ENCODE peak calls at places on chromosomes 1 and 21, in ten cellular contexts. K, V, G, U, W, B, S, F, C and Z are unnamed samples.

GRCh38 chr21:20996421-20997307 is 1.5 kb upstream of the NCAM2 start:
- DNase-seq in V (no peak), C (no peak), F (no peak), G (no peak), K (no peak), B (peak), S (peak), U (peak), W (peak), Z (no peak)

GRCh38 chr1:244322791-244323521 is 128.8 kb downstream of the ADSS2 start:
- DNase-seq in S (peak), C (peak), W (peak), V (peak), K (no peak), G (peak), B (peak), U (peak), F (peak), Z (peak)

GRCh38 chr1:235207202-235207565 is 46.1 kb upstream of the RBM34 start:
- DNase-seq in C (no peak), V (no peak), B (no peak), W (no peak), G (no peak), U (peak), S (peak), K (no peak), F (no peak), Z (no peak)

GRCh38 chr1:21936366-21937031 is 611 bp downstream of the HSPG2 start:
- DNase-seq in U (no peak), B (no peak), W (no peak), V (peak), C (no peak), K (peak), G (peak), S (no peak), F (no peak), Z (no peak)

GRCh38 chr1:164611754-164612642 is 53.0 kb downstream of the PBX1 start:
- DNase-seq in F (peak), U (peak), B (peak), V (peak), G (no peak), C (peak), K (no peak), W (peak), S (peak), Z (peak)

GRCh38 chr1:37092937-37093336 is 58.6 kb upstream of the GRIK3 start:
- DNase-seq in U (no peak), C (no peak), F (no peak), G (no peak), V (no peak), W (no peak), B (no peak), K (no peak), S (no peak), Z (no peak)

GRCh38 chr1:23101101-23101827 is 67.4 kb downstream of the LUZP1 start:
- DNase-seq in S (peak), K (no peak), B (no peak), V (no peak), C (no peak), G (no peak), U (no peak), F (no peak), W (no peak), Z (no peak)

GRCh38 chr1:5965586-5966131 is 26.6 kb downstream of the NPHP4 start:
- DNase-seq in G (no peak), V (no peak), S (no peak), K (no peak), C (no peak), F (no peak), B (no peak), U (no peak), W (no peak), Z (no peak)

GRCh38 chr1:156537027-156537426 is 35.3 kb downstream of the IQGAP3 start:
- DNase-seq in S (no peak), W (no peak), C (no peak), U (no peak), K (no peak), F (no peak), V (no peak), B (no peak), G (no peak), Z (no peak)

GRCh38 chr1:7954683-7955082 is 6.8 kb upstream of the PARK7 start:
- DNase-seq in S (no peak), B (no peak), W (no peak), G (peak), U (no peak), C (peak), V (no peak), K (no peak), F (no peak), Z (no peak)

GRCh38 chr1:206923009-206923960 is 1.5 kb upstream of the FCMR start:
- DNase-seq in F (no peak), B (no peak), W (no peak), V (no peak), S (no peak), G (peak), U (no peak), C (no peak), K (peak), Z (no peak)

GRCh38 chr1:231636157-231636556 is 9.6 kb downstream of the DISC1 start:
- DNase-seq in U (peak), V (no peak), F (no peak), S (peak), W (peak), K (no peak), G (peak), C (peak), B (peak), Z (no peak)

GRCh38 chr1:94068096-94068830 is 52.7 kb downstream of the ABCA4 start:
- DNase-seq in V (peak), F (no peak), C (peak), K (no peak), G (no peak), S (no peak), W (peak), B (peak), U (peak), Z (peak)

GRCh38 chr1:67674260-67675011 is 10.6 kb upstream of the GADD45A start:
- DNase-seq in U (peak), K (peak), S (no peak), F (peak), C (peak), V (no peak), W (peak), B (no peak), G (no peak), Z (no peak)

GRCh38 chr1:226814751-226815496 is 55.5 kb upstream of the PSEN2 start:
- DNase-seq in V (peak), K (peak), W (peak), G (no peak), S (peak), B (peak), U (peak), F (peak), C (peak), Z (peak)

GRCh38 chr1:40877681-40878080 is 15.5 kb upstream of the CITED4 start:
- DNase-seq in W (no peak), S (peak), G (peak), K (peak), C (peak), B (peak), V (peak), U (peak), F (peak), Z (peak)

GRCh38 chr1:42165511-42166210 is 1.1 kb upstream of the GUCA2A start:
- DNase-seq in V (peak), U (peak), W (peak), F (peak), G (no peak), B (peak), S (peak), K (no peak), C (peak), Z (peak)

GRCh38 chr21:23977971-23978370 is 1629.3 kb downstream of the MRPL39 start:
- DNase-seq in S (peak), F (no peak), C (no peak), K (no peak), V (no peak), U (peak), B (peak), G (peak), W (no peak), Z (no peak)

GRCh38 chr1:58748625-58749198 is 35.1 kb downstream of the JUN start:
- DNase-seq in U (no peak), C (no peak), B (no peak), W (no peak), V (no peak), K (no peak), F (no peak), S (no peak), G (no peak), Z (no peak)

GRCh38 chr1:241775021-241775420 is 73.0 kb upstream of the EXO1 start:
- DNase-seq in G (no peak), B (no peak), U (no peak), S (no peak), C (no peak), K (no peak), W (no peak), F (no peak), V (no peak), Z (no peak)

GRCh38 chr1:244097523-244098390 is 46.7 kb downstream of the ZBTB18 start:
- DNase-seq in C (no peak), F (no peak), B (no peak), U (no peak), V (no peak), G (no peak), W (no peak), K (no peak), S (peak), Z (no peak)

GRCh38 chr1:15426492-15427279 is 11.6 kb upstream of the CTRC start:
- DNase-seq in G (peak), B (peak), W (peak), F (no peak), S (peak), C (no peak), K (peak), U (no peak), V (no peak), Z (no peak)

GRCh38 chr1:116990612-116991151 is 10.9 kb upstream of the CD101 start:
- DNase-seq in K (peak), B (peak), V (peak), C (peak), W (no peak), U (peak), G (peak), F (peak), S (peak), Z (no peak)

GRCh38 chr1:25922633-25923567 is 16.7 kb upstream of the STMN1 start:
- DNase-seq in U (peak), B (no peak), S (no peak), F (no peak), W (peak), V (peak), C (peak), G (peak), K (peak), Z (peak)

GRCh38 chr1:166258017-166258416 is 91.2 kb upstream of the FAM78B start:
- DNase-seq in W (no peak), K (no peak), S (no peak), F (no peak), C (no peak), U (no peak), G (peak), V (no peak), B (no peak), Z (no peak)

GRCh38 chr1:32992489-32993214 is 28.0 kb upstream of the RNF19B start:
- DNase-seq in S (peak), F (peak), B (peak), U (peak), V (peak), G (peak), W (peak), K (peak), C (peak), Z (peak)

GRCh38 chr1:79353224-79353623 is 346.7 kb upstream of the ADGRL4 start:
- DNase-seq in W (peak), B (peak), G (peak), F (no peak), U (peak), V (peak), C (peak), K (no peak), S (no peak), Z (peak)
- TF ChIP-seq CTCF in W (peak), B (peak), G (peak), F (no peak), U (peak), V (no peak), C (peak), K (peak), S (peak), Z (peak)

GRCh38 chr1:63010898-63011660 is 227.1 kb downstream of the ATG4C start:
- DNase-seq in V (no peak), B (peak), W (no peak), K (no peak), G (no peak), U (peak), F (no peak), C (no peak), S (no peak), Z (no peak)
- TF ChIP-seq CTCF in V (no peak), B (no peak), W (no peak), K (no peak), G (no peak), U (no peak), F (no peak), C (no peak), S (no peak), Z (no peak)

DNA sequence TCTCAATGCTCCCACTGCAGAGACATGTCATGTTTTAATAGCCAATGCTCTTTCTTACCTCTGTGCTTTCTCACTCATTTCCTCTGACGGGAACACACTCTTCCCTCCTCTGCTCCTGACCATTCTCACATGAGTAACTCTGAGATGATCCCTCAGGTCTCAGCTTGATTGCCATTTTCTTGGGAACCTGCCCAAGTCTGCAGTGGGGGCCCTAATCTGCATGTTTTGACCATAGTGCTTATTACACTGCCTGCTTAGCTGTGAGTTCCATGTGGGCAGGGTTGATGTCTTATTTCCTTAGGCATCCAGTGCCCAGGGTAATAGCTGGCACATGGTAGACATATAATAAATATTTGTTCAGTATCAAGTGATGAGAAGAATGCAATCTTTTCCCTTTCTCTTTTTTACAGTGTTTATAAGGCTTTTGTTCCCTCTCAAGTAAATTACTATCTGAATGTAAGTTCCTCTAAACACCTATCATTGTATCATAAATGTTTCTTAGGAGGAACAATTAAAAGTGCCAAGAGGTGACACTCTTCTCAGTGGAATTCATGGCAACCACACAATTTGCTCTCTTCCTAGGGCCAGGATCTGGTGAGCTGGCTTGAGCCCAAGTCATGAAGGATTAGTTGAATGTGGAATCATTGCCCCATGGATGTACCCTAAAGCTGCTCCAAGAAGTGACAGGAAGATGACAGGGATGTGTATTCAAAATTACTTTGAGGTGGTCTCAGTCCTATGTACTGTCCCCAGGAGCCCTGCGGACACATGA is 485.4 kb upstream of the USP24 start:
- DNase-seq in G (no peak), U (no peak), F (no peak), C (no peak), W (no peak), K (no peak), S (peak), B (no peak), V (no peak), Z (no peak)
- TF ChIP-seq CTCF in G (no peak), U (no peak), F (no peak), C (no peak), W (no peak), K (no peak), S (no peak), B (no peak), V (no peak), Z (no peak)

DNA sequence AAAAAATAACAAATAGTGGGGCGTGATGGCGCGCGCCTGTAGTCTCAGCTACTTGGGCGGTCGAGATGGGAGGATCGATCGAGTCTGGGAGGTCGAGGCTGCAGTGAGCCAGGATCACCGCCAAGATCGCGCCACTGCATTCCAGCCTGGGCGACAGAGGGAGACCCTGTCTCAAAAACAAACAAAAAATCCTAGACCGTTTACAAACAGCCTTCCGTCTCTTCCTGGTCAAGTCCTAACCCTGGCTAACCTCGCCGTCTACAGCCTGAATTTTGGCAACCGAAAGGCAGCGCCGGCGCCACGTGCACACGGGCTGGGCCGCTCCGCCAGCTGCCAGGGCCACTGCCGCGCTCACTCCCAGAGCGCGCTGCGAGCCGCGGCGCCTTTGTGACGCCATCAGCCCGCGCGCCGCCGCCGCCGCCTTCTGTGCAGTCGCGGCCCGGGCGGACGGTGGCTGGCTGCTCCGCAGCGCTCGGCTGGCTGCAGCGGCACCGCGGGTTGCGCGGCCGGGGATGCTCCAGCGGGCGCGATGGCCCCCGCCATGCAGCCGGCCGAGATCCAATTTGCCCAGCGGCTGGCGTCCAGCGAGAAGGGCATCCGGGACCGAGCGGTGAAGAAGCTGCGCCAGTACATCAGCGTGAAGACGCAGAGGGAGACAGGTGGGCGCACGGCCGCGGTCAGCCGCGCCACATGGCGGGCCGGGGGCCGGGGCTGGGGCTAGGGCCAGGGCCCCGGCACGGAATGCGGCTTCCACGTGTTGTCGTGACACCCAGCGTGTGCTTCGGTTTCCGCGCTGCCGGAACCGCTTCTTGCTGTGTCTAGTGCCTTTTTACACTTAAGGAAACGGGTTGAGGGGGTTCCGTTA is at the start of the genes HSF2BP and RRP1B:
- DNase-seq in C (peak), G (peak), B (peak), S (peak), U (peak), V (peak), W (peak), K (peak), F (peak), Z (peak)
- TF ChIP-seq CTCF in C (no peak), G (no peak), B (peak), S (no peak), U (no peak), V (no peak), W (peak), K (no peak), F (no peak), Z (no peak)

DNA sequence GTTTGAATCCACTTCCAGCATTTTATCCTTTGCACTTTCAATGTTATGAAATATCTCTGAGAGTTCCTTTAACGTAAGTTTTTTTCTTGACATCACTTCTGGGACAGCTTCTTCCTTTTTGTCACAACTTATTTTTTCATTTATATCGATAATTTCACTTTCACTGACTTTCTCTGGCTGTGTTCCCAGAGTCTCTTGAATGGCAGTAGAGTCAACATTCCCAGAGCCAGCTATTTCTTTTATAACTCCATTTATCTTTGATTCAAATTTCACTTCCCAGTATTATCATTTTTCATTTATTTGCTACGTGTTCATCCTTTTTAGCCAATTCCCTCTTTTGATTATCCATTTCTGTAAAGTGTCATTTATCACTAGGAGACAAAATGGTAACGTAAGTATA is 256.5 kb downstream of the PAPPA2 start:
- DNase-seq in G (no peak), S (no peak), B (no peak), W (no peak), K (no peak), U (no peak), V (no peak), C (no peak), F (no peak), Z (no peak)
- TF ChIP-seq CTCF in G (no peak), S (no peak), B (no peak), W (no peak), K (no peak), U (no peak), V (no peak), C (no peak), F (no peak), Z (no peak)

GRCh38 chr1:3551711-3552110 is 59.6 kb downstream of the MEGF6 start:
- DNase-seq in W (no peak), G (no peak), V (no peak), F (no peak), U (no peak), S (no peak), C (no peak), B (no peak), K (no peak), Z (no peak)
- TF ChIP-seq CTCF in W (no peak), G (no peak), V (no peak), F (no peak), U (no peak), S (no peak), C (no peak), B (no peak), K (no peak), Z (no peak)